ENCODE peak calls at places on chromosomes 5 and 9, in five cellular contexts. Z, P, F, K and M are unnamed samples.

GRCh38 chr9:9004844-9005243 is 1205.3 kb upstream of the DMAC1 start:
- DNase-seq in Z (no peak), P (no peak), F (no peak), K (no peak), M (no peak)

GRCh38 chr9:90801507-90802289 is at the start of gene SYK:
- DNase-seq in Z (no peak), P (no peak), F (peak; percentile 42), K (no peak), M (no peak)

GRCh38 chr9:35649431-35650340 is 1.0 kb downstream of the SIT1 start:
- DNase-seq in Z (peak; percentile 49), P (no peak), F (no peak), K (no peak), M (peak; percentile 5)

GRCh38 chr9:111925017-111925770 is 28.6 kb downstream of the UGCG start:
- DNase-seq in Z (no peak), P (no peak), F (no peak), K (no peak), M (no peak)

GRCh38 chr5:68740204-68740910 is 353.5 kb upstream of the SLC30A5 start:
- DNase-seq in Z (no peak), P (no peak), F (no peak), K (no peak), M (no peak)

GRCh38 chr5:35608881-35609779 is 8.5 kb upstream of the SPEF2 start:
- DNase-seq in Z (no peak), P (no peak), F (peak; percentile 32), K (no peak), M (no peak)

GRCh38 chr5:151063590-151063989 is 17.2 kb downstream of the TNIP1 start:
- DNase-seq in Z (no peak), P (no peak), F (no peak), K (no peak), M (no peak)

GRCh38 chr5:52922384-52922783 is 66.8 kb upstream of the ITGA2 start:
- DNase-seq in Z (no peak), P (no peak), F (peak; percentile 96), K (peak; percentile 68), M (no peak)

GRCh38 chr5:158406884-158407790 is 548.2 kb upstream of the CLINT1 start:
- DNase-seq in Z (no peak), P (no peak), F (peak; percentile 80), K (no peak), M (no peak)

GRCh38 chr9:21558627-21559401 is 76.7 kb upstream of the IFNE start:
- DNase-seq in Z (no peak), P (no peak), F (peak; percentile 60), K (no peak), M (no peak)

GRCh38 chr5:93193756-93194155 is 387.3 kb downstream of the NR2F1-AS1 start:
- DNase-seq in Z (no peak), P (no peak), F (no peak), K (no peak), M (no peak)

GRCh38 chr9:131593255-131593820 is 48.0 kb downstream of the PRRT1B start:
- DNase-seq in Z (no peak), P (no peak), F (no peak), K (no peak), M (no peak)

GRCh38 chr9:137764981-137765380 is 112.6 kb upstream of the CACNA1B start:
- DNase-seq in Z (no peak), P (no peak), F (no peak), K (no peak), M (no peak)
- TF ChIP-seq CTCF in Z (no peak), P (no peak), F (no peak), K (no peak), M (no peak)

GRCh38 chr5:145718956-145719355 is 116.2 kb downstream of the PRELID2 start:
- DNase-seq in Z (no peak), P (no peak), F (peak; percentile 6), K (peak; percentile 4), M (no peak)
- TF ChIP-seq CTCF in Z (no peak), P (no peak), F (no peak), K (peak; percentile 25), M (peak; percentile 46)

GRCh38 chr5:91072891-91073290 is 310.2 kb downstream of the ARRDC3 start:
- DNase-seq in Z (no peak), P (no peak), F (peak; percentile 39), K (no peak), M (no peak)

GRCh38 chr5:91077623-91078022 is 305.5 kb downstream of the ARRDC3 start:
- DNase-seq in Z (no peak), P (no peak), F (peak; percentile 68), K (no peak), M (no peak)

GRCh38 chr5:91070761-91071429 is 312.2 kb downstream of the ARRDC3 start:
- DNase-seq in Z (no peak), P (no peak), F (no peak), K (no peak), M (no peak)

GRCh38 chr5:91076138-91076537 is 307.0 kb downstream of the ARRDC3 start:
- DNase-seq in Z (no peak), P (no peak), F (no peak), K (no peak), M (no peak)

GRCh38 chr5:91074615-91075014 is 308.5 kb downstream of the ARRDC3 start:
- DNase-seq in Z (no peak), P (no peak), F (peak; percentile 36), K (no peak), M (no peak)
- TF ChIP-seq CTCF in Z (no peak), P (no peak), F (no peak), K (no peak), M (no peak)

DNA sequence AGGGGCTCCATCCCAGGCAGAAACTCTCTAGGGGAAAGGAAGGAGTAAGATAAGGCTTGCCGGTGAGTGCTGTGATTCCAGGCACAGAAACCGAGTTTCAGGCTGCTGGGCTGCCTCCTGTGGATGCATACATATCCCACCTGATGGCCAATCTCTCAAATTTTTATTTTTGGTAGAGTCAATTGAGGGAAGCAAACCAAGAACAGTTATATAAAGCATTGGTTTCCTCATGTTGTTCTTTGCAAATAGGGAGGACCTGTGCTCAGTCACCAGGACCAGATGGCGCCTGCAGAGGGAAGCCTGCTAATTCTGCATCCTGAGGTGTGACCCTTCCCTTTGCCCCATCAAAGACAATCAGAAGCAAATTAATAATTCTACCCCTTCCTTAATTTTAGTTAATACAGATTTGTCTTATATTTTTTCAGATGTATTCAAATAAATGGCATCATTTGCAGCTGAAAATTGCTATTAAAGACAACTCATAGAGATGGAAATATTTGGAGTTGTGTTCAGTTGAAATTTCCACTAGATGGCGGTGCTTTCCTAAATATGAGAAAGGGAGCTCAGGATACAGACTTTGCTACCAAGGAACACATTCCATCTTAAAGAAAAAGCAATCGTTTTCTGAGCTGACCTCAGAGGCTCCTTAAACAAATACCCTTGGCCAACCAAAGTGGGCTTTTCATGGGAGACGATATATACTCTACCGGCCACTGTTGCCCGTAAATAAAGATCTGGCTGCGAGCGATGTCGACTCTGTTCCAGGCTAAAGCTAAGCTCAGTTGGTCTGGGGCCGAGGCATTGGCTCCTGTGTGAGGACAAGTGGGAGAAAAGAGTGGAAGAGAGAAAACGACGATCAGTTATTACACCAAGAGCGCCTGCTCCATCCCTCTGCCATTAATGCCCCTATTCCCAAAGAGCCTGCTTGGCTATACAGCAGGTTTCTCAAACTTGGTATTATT is 225.7 kb upstream of the KLF9 start:
- DNase-seq in Z (no peak), P (no peak), F (peak; percentile 32), K (peak; percentile 22), M (no peak)
- TF ChIP-seq CTCF in Z (no peak), P (peak; percentile 43), F (peak; percentile 50), K (peak; percentile 68), M (peak; percentile 86)

GRCh38 chr5:139043127-139043905 is 154.9 kb downstream of the SIL1 start:
- DNase-seq in Z (no peak), P (no peak), F (no peak), K (no peak), M (no peak)

GRCh38 chr5:139037732-139038131 is 160.4 kb downstream of the SIL1 start:
- DNase-seq in Z (no peak), P (no peak), F (no peak), K (no peak), M (no peak)

DNA sequence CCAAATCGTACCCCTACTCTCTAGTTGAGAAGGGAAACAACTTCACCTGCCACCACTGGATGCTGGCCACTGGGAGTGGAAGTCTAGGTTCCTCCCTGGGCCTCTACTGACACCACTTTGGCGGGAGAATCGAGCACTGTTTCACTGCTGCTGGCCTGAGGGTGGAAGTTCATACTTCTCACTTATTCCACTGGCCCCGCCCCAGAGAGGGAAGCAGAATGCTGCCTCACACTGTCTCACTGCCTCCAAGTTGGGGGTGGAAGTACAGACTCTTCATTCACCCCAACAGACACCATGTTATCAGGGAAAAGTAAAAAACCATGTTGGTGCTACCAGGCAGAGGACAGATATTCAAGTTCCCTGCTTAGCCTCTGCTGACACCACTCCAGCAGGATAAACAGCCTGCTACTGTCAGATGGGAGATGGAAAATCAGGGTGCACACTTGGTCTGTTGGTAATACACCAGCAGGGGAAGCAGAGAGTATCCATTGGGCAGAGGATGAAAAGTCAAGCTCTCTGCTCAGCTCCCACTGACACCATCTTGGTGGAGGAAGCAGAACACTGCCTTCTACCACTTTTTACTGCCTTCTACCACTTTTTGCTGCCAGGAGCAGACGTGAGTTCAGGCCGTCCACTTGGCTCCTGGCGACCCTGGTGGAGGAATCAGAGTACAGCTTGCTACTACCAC is 159.4 kb downstream of the SIL1 start:
- DNase-seq in Z (no peak), P (no peak), F (no peak), K (no peak), M (no peak)
- TF ChIP-seq CTCF in Z (no peak), P (no peak), F (peak; percentile 10), K (no peak), M (no peak)

GRCh38 chr9:130117816-130118632 is 54.2 kb upstream of the NCS1 start:
- DNase-seq in Z (no peak), P (no peak), F (peak; percentile 38), K (peak; percentile 21), M (no peak)
- TF ChIP-seq CTCF in Z (no peak), P (no peak), F (no peak), K (no peak), M (no peak)

GRCh38 chr5:176458904-176459561 is 10.8 kb downstream of the FAF2 start:
- DNase-seq in Z (no peak), P (no peak), F (no peak), K (no peak), M (no peak)
- TF ChIP-seq CTCF in Z (no peak), P (no peak), F (no peak), K (no peak), M (no peak)

GRCh38 chr9:119284118-119284517 is 85.1 kb downstream of the BRINP1 start:
- DNase-seq in Z (no peak), P (no peak), F (no peak), K (no peak), M (no peak)
- TF ChIP-seq CTCF in Z (no peak), P (no peak), F (no peak), K (no peak), M (peak; percentile 19)